ENCODE peak calls at places on chromosomes 5 and 9, in ten cellular contexts. P is fibroblast of pulmonary artery; D is mammary epithelial cell; I is fibroblast of lung; Z is foreskin fibroblast; Y is NCI-H1092; G is effector memory CD8-positive, alpha-beta T cell; T is H7; N is central memory CD4-positive, alpha-beta T cell; U is fibroblast of the conjunctiva. K is an unnamed sample.

GRCh38 chr5:55338810-55339243 is 31.0 kb downstream of the MTREX start:
- DNase-seq in I (peak), N (no peak), P (no peak), U (no peak), G (no peak), D (no peak), Z (no peak), Y (no peak), T (no peak), K (peak)

GRCh38 chr5:138408023-138408422 is 30.8 kb upstream of the REEP2 start:
- DNase-seq in D (no peak), P (no peak), N (no peak), T (no peak), Y (no peak), G (no peak), I (no peak), Z (no peak), U (peak), K (peak)

GRCh38 chr5:39566891-39567290 is 142.1 kb upstream of the DAB2 start:
- DNase-seq in D (no peak), U (no peak), I (no peak), Z (no peak), Y (no peak), G (no peak), N (no peak), P (peak), T (no peak), K (no peak)

GRCh38 chr5:33068786-33069185 is 357.7 kb downstream of the NPR3 start:
- DNase-seq in Z (no peak), D (peak), P (no peak), G (no peak), T (no peak), I (peak), N (no peak), U (no peak), Y (no peak), K (no peak)

GRCh38 chr9:105510024-105510423 is 47.9 kb upstream of the FKTN start:
- DNase-seq in Y (no peak), N (no peak), P (peak), Z (peak), T (no peak), D (peak), G (no peak), I (peak), U (no peak), K (no peak)

GRCh38 chr9:655875-656274 is 185.6 kb upstream of the DMRT1 start:
- DNase-seq in Z (no peak), I (peak), U (no peak), T (no peak), N (no peak), G (no peak), Y (no peak), P (peak), D (peak), K (no peak)

GRCh38 chr9:112516769-112517168 is 30.1 kb downstream of the KIAA1958 start:
- DNase-seq in T (no peak), P (no peak), Y (no peak), G (no peak), D (no peak), Z (no peak), I (no peak), N (no peak), U (no peak), K (no peak)

GRCh38 chr9:70465904-70466303 is 51.4 kb upstream of the KLF9 start:
- DNase-seq in I (no peak), N (no peak), Z (no peak), U (no peak), G (no peak), P (no peak), T (no peak), Y (no peak), D (no peak), K (no peak)

GRCh38 chr9:37449877-37450632 is 15.2 kb downstream of the ZBTB5 start:
- DNase-seq in N (no peak), P (no peak), Z (no peak), D (no peak), U (no peak), I (no peak), Y (no peak), T (no peak), G (no peak), K (no peak)

GRCh38 chr9:128787583-128788156 is 617 bp downstream of the TBC1D13 start:
- DNase-seq in I (peak), Z (peak), Y (no peak), T (no peak), U (no peak), G (no peak), N (peak), D (peak), P (peak), K (peak)

GRCh38 chr9:137804908-137805356 is 72.7 kb upstream of the CACNA1B start:
- DNase-seq in P (no peak), T (no peak), Y (no peak), U (no peak), N (no peak), Z (peak), D (peak), I (peak), G (no peak), K (peak)

GRCh38 chr5:93189707-93190120 is 391.3 kb downstream of the NR2F1-AS1 start:
- DNase-seq in U (peak), Y (no peak), N (no peak), D (peak), P (peak), I (peak), T (no peak), G (no peak), Z (peak), K (no peak)

GRCh38 chr9:129473523-129474244 is 147.2 kb downstream of the C9orf50 start:
- DNase-seq in N (no peak), I (peak), Z (peak), U (no peak), D (peak), Y (no peak), T (no peak), P (peak), G (no peak), K (no peak)

GRCh38 chr5:150645070-150645700 is 4.7 kb downstream of the SYNPO start:
- DNase-seq in Y (peak), D (peak), U (peak), P (peak), N (no peak), T (no peak), G (no peak), I (peak), Z (peak), K (no peak)

GRCh38 chr9:129567329-129567728 is 53.6 kb downstream of the C9orf50 start:
- DNase-seq in T (no peak), D (no peak), Z (no peak), Y (no peak), I (no peak), N (no peak), G (no peak), U (no peak), P (no peak), K (no peak)

GRCh38 chr9:127519301-127520166 is 68.2 kb downstream of the LRSAM1 start:
- DNase-seq in D (peak), G (peak), T (peak), Z (peak), U (peak), N (no peak), P (peak), Y (no peak), I (peak), K (peak)

GRCh38 chr5:65299841-65300240 is 181.9 kb downstream of the ADAMTS6 start:
- DNase-seq in N (no peak), D (no peak), P (peak), T (no peak), Y (no peak), U (peak), Z (peak), G (no peak), I (peak), K (no peak)

GRCh38 chr9:125932012-125932411 is 184.8 kb downstream of the PBX3 start:
- DNase-seq in T (no peak), Z (peak), G (no peak), Y (no peak), I (peak), N (no peak), P (peak), D (peak), U (peak), K (no peak)

GRCh38 chr5:158119852-158120708 is 261.1 kb upstream of the CLINT1 start:
- DNase-seq in I (peak), N (no peak), Y (no peak), T (no peak), Z (peak), G (no peak), D (peak), P (no peak), U (peak), K (no peak)

K was measured in activated CD4-positive, alpha-beta memory T cell treated with anti-CD3 and anti-CD28 coated beads for 36 hours.